ENCODE peak calls at places on chromosomes 2 and 18, in five cellular contexts. Q is epithelial cell of esophagus, G is A549, B is activated T-cell treated with anti-CD3 and anti-CD28 coated beads for 1 hour, E is posterior cingulate gyrus. X is an unnamed sample.

GRCh38 chr2:120373424-120373823 is 27.5 kb downstream of the INHBB start:
- DNase-seq in B (no peak), Q (no peak), G (no peak), E (no peak), X (no peak)

GRCh38 chr2:7007846-7008741 is 90.9 kb downstream of the RNF144A start:
- DNase-seq in Q (no peak), B (no peak), G (no peak), E (peak; percentile 90), X (peak; percentile 77)

GRCh38 chr18:67386028-67386427 is 130.5 kb downstream of the DSEL start:
- DNase-seq in B (no peak), Q (no peak), E (no peak), G (no peak), X (no peak)

GRCh38 chr2:19362094-19362649 is 3.7 kb upstream of the OSR1 start:
- DNase-seq in Q (peak; percentile 37), B (no peak), E (no peak), G (no peak), X (no peak)

GRCh38 chr2:39107156-39107555 is 13.7 kb downstream of the SOS1 start:
- DNase-seq in B (no peak), Q (no peak), G (no peak), E (peak; percentile 12), X (no peak)

GRCh38 chr2:206086683-206087350 is 843 bp upstream of the INO80D start:
- DNase-seq in B (no peak), E (no peak), G (no peak), Q (no peak), X (no peak)

GRCh38 chr2:9219027-9219445 is 12.4 kb downstream of the ASAP2 start:
- DNase-seq in G (no peak), Q (no peak), B (no peak), E (no peak), X (no peak)

GRCh38 chr2:196925768-196926561 is 542 bp downstream of the PGAP1 start:
- DNase-seq in E (peak; percentile 20), G (peak; percentile 28), B (peak; percentile 5), Q (peak; percentile 83), X (no peak)

GRCh38 chr18:42730272-42730671 is 385.2 kb downstream of the RIT2 start:
- DNase-seq in G (no peak), B (no peak), E (no peak), Q (no peak), X (no peak)

GRCh38 chr2:23404426-23404825 is 19.4 kb downstream of the KLHL29 start:
- DNase-seq in Q (peak; percentile 68), B (no peak), G (peak; percentile 28), E (no peak), X (no peak)

GRCh38 chr2:211944572-211944971 is 594.0 kb downstream of the ERBB4 start:
- DNase-seq in Q (peak; percentile 38), B (no peak), E (no peak), G (no peak), X (no peak)

GRCh38 chr2:238731961-238732360 is 115.9 kb upstream of the TWIST2 start:
- DNase-seq in Q (no peak), G (no peak), B (no peak), E (no peak), X (no peak)

GRCh38 chr18:77346446-77346845 is 96.8 kb downstream of the GALR1 start:
- DNase-seq in G (no peak), Q (no peak), B (no peak), E (no peak), X (no peak)

GRCh38 chr2:176174850-176175728 is 13.4 kb upstream of the HOXD1 start:
- DNase-seq in Q (no peak), B (no peak), G (no peak), E (peak; percentile 38), X (peak; percentile 50)

GRCh38 chr2:13020469-13020868 is 303.7 kb downstream of the TRIB2 start:
- DNase-seq in G (no peak), B (no peak), E (no peak), Q (no peak), X (no peak)